ENCODE peak calls at places on chromosome 3, in seven cellular contexts. D is cardiac muscle cell, X is H9, A is right lobe of liver, O is foreskin fibroblast, S is body of pancreas, R is AG10803. Y is an unnamed sample.

GRCh38 chr3:5645311-5646029 is 458.0 kb downstream of the EDEM1 start:
- DNase-seq in O (no peak), S (no peak), R (no peak), A (no peak), X (no peak), D (no peak), Y (no peak)

GRCh38 chr3:194124221-194124620 is 11.7 kb upstream of the HES1 start:
- DNase-seq in D (no peak), O (no peak), S (no peak), A (no peak), R (no peak), X (no peak), Y (no peak)

GRCh38 chr3:142651711-142652110 is 55.5 kb downstream of the PLS1 start:
- DNase-seq in A (no peak), D (peak; percentile 5), R (no peak), S (no peak), O (no peak), X (no peak), Y (no peak)

GRCh38 chr3:194107126-194107525 is 28.8 kb upstream of the HES1 start:
- DNase-seq in O (no peak), X (no peak), A (no peak), R (no peak), D (no peak), S (no peak), Y (no peak)

GRCh38 chr3:115783938-115784738 is 160.8 kb downstream of the GAP43 start:
- DNase-seq in X (peak; percentile 91), O (peak; percentile 93), D (peak; percentile 96), R (peak; percentile 88), A (peak; percentile 95), S (peak; percentile 96), Y (peak; percentile 92)

GRCh38 chr3:198088421-198088955 is 128.5 kb downstream of the LMLN start:
- DNase-seq in A (no peak), S (no peak), X (no peak), D (no peak), R (no peak), O (no peak), Y (no peak)

GRCh38 chr3:11699083-11699427 is 55.3 kb upstream of the VGLL4 start:
- DNase-seq in R (peak; percentile 97), S (no peak), O (peak; percentile 64), X (no peak), D (peak; percentile 41), A (no peak), Y (no peak)

GRCh38 chr3:97235611-97236315 is 421.4 kb downstream of the EPHA6 start:
- DNase-seq in X (no peak), O (no peak), D (no peak), S (no peak), R (no peak), A (no peak), Y (no peak)

GRCh38 chr3:30658328-30659052 is 52.1 kb downstream of the TGFBR2 start:
- DNase-seq in X (no peak), S (no peak), D (peak; percentile 73), O (peak; percentile 88), A (no peak), R (peak; percentile 82), Y (no peak)

GRCh38 chr3:63331520-63331919 is 53.4 kb downstream of the SYNPR start:
- DNase-seq in D (no peak), O (no peak), S (no peak), R (no peak), X (no peak), A (no peak), Y (no peak)

GRCh38 chr3:63328386-63328785 is 50.3 kb downstream of the SYNPR start:
- DNase-seq in D (peak; percentile 5), A (no peak), X (no peak), S (no peak), O (peak; percentile 36), R (peak; percentile 29), Y (no peak)

DNA sequence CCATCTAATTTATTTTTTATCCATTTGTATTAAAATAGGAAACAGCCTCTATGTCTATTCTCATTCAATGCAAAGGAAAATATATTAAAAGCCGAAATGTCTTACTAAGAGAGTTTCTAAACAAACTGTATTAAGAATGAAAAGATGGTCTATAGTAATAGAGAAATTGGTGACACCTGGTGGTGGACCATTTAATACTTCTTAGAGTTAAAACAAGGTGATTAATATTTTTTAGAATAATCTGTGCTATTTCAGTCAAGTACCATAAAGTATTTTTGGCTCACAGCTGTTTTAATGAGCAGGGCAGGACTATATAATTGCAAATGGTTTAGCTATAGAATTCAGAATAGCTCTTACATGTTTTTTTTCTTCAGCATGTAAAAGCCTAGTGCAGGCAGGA is 55.7 kb downstream of the SYNPR start:
- DNase-seq in A (no peak), D (peak; percentile 26), X (no peak), O (no peak), S (no peak), R (peak; percentile 5), Y (no peak)
- TF ChIP-seq CTCF in A (no peak), D (peak; percentile 21), X (peak; percentile 54), O (no peak), S (no peak), R (peak; percentile 23), Y (peak; percentile 56)

GRCh38 chr3:43733459-43734384 is 43.0 kb downstream of the ABHD5 start:
- DNase-seq in D (peak; percentile 72), X (peak; percentile 56), O (peak; percentile 66), A (no peak), S (peak; percentile 19), R (peak; percentile 98), Y (no peak)
- TF ChIP-seq CTCF in D (no peak), X (peak; percentile 21), O (no peak), A (no peak), S (no peak), R (peak; percentile 24), Y (no peak)

GRCh38 chr3:55622733-55623132 is 135.6 kb upstream of the WNT5A start:
- DNase-seq in D (no peak), O (no peak), A (no peak), R (peak; percentile 31), S (no peak), X (no peak), Y (no peak)

GRCh38 chr3:55622116-55622515 is 135.0 kb upstream of the WNT5A start:
- DNase-seq in D (no peak), R (peak; percentile 37), O (peak; percentile 10), X (no peak), S (no peak), A (no peak), Y (no peak)

GRCh38 chr3:55626284-55626675 is 139.2 kb upstream of the WNT5A start:
- DNase-seq in S (no peak), R (peak; percentile 61), X (no peak), O (no peak), D (no peak), A (no peak), Y (no peak)

GRCh38 chr3:55623786-55624185 is 136.7 kb upstream of the WNT5A start:
- DNase-seq in A (no peak), X (no peak), R (no peak), S (no peak), D (no peak), O (no peak), Y (no peak)

GRCh38 chr3:55624238-55624637 is 137.1 kb upstream of the WNT5A start:
- DNase-seq in A (peak; percentile 21), O (no peak), X (no peak), S (no peak), R (peak; percentile 43), D (no peak), Y (no peak)
- TF ChIP-seq CTCF in A (no peak), O (no peak), X (no peak), S (no peak), R (no peak), D (no peak), Y (no peak)

GRCh38 chr3:53131136-53131495 is 881 bp upstream of the RFT1 start:
- DNase-seq in D (no peak), O (no peak), R (no peak), S (no peak), A (no peak), X (no peak), Y (no peak)

GRCh38 chr3:53137221-53137620 is 7.0 kb upstream of the RFT1 start:
- DNase-seq in X (no peak), R (no peak), D (no peak), O (no peak), A (no peak), S (no peak), Y (no peak)

GRCh38 chr3:53132347-53132746 is 2.1 kb upstream of the RFT1 start:
- DNase-seq in S (no peak), R (no peak), D (no peak), X (no peak), O (no peak), A (no peak), Y (no peak)

GRCh38 chr3:53137835-53138446 is 7.7 kb upstream of the RFT1 start:
- DNase-seq in O (peak; percentile 54), A (no peak), X (no peak), D (no peak), R (peak; percentile 34), S (no peak), Y (no peak)

GRCh38 chr3:53134631-53135232 is 4.5 kb upstream of the RFT1 start:
- DNase-seq in S (peak; percentile 93), D (peak; percentile 83), A (peak; percentile 85), R (peak; percentile 60), O (peak; percentile 68), X (peak; percentile 88), Y (no peak)
- TF ChIP-seq CTCF in S (peak; percentile 87), D (peak; percentile 88), A (peak; percentile 81), R (peak; percentile 83), O (peak; percentile 84), X (peak; percentile 87), Y (peak; percentile 79)

DNA sequence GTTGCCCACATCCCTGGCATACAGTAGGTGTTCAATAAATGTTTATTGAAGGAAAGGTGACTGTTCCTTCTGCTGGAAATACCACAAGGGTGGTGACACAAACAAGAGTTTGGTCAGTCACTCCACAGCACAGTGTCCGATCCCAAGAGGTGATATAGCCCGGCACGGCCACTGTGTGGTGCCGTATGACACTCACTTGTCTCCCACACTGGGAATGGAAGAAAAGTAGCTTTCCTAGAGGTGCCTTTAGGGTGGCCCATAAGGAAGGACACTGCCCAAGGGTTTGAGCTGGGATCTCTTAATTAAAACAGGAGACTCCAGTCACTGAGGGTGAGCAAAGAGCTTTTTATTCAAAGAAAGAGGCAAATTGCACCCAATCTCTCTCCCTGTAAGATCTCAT is 40.5 kb downstream of the TGM4 start:
- DNase-seq in D (no peak), R (no peak), S (no peak), O (no peak), X (no peak), A (no peak), Y (no peak)
- TF ChIP-seq CTCF in D (peak; percentile 34), R (peak; percentile 50), S (no peak), O (peak; percentile 38), X (peak; percentile 57), A (peak; percentile 9), Y (peak; percentile 46)

Y was measured in type B pancreatic cell.